ENCODE peak calls at places on chromosomes 16 and 17, in eight cellular contexts. A, Q, D, U, I, K, M and T are unnamed samples.

GRCh38 chr16:88066680-88067529 is 115.7 kb downstream of the BANP start:
- DNase-seq in A (no peak), Q (no peak), D (no peak), U (no peak), I (no peak), K (no peak), M (no peak), T (no peak)

GRCh38 chr17:9905902-9906301 is 831 bp upstream of the RCVRN start:
- DNase-seq in A (peak), Q (peak), D (no peak), U (peak), I (no peak), K (no peak), M (peak), T (peak)

GRCh38 chr16:70701036-70701435 is 15.2 kb upstream of the MTSS2 start:
- DNase-seq in A (no peak), Q (no peak), D (no peak), U (no peak), I (no peak), K (no peak), M (no peak), T (peak)

GRCh38 chr17:17297217-17297616 is 6.0 kb upstream of the NT5M start:
- DNase-seq in A (no peak), Q (no peak), D (no peak), U (no peak), I (peak), K (no peak), M (no peak), T (no peak)

GRCh38 chr17:6603746-6604325 is 36.7 kb downstream of the KIAA0753 start:
- DNase-seq in A (no peak), Q (no peak), D (peak), U (no peak), I (peak), K (no peak), M (no peak), T (no peak)

GRCh38 chr17:31431795-31432658 is 40.6 kb downstream of the RAB11FIP4 start:
- DNase-seq in A (no peak), Q (peak), D (no peak), U (peak), I (no peak), K (no peak), M (no peak), T (peak)

GRCh38 chr17:65181237-65182061 is 44.3 kb downstream of the RGS9 start:
- DNase-seq in A (no peak), Q (no peak), D (no peak), U (no peak), I (no peak), K (no peak), M (no peak), T (no peak)

GRCh38 chr17:72079700-72080099 is 41.1 kb upstream of the SOX9 start:
- DNase-seq in A (no peak), Q (no peak), D (peak), U (no peak), I (no peak), K (no peak), M (no peak), T (no peak)

GRCh38 chr17:77734371-77735050 is 224.0 kb upstream of the TNRC6C start:
- DNase-seq in A (peak), Q (peak), D (peak), U (no peak), I (peak), K (no peak), M (peak), T (peak)

GRCh38 chr17:78391843-78392242 is 13.4 kb downstream of the PGS1 start:
- DNase-seq in A (no peak), Q (no peak), D (peak), U (peak), I (peak), K (no peak), M (no peak), T (peak)

GRCh38 chr17:41785876-41786226 is 660 bp downstream of the JUP start:
- DNase-seq in A (no peak), Q (peak), D (no peak), U (peak), I (no peak), K (no peak), M (peak), T (peak)

GRCh38 chr16:84205976-84206691 is 15.2 kb downstream of the ADAD2 start:
- DNase-seq in A (no peak), Q (no peak), D (no peak), U (no peak), I (no peak), K (no peak), M (no peak), T (peak)

GRCh38 chr16:57358527-57359095 is at the start of gene CCL22:
- DNase-seq in A (no peak), Q (no peak), D (no peak), U (peak), I (no peak), K (no peak), M (no peak), T (peak)

GRCh38 chr17:51120357-51120738 is 320 bp downstream of the SPAG9 start:
- DNase-seq in A (peak), Q (no peak), D (peak), U (no peak), I (peak), K (no peak), M (no peak), T (peak)

GRCh38 chr17:2723997-2724782 is 12.6 kb upstream of the CLUH start:
- DNase-seq in A (peak), Q (peak), D (no peak), U (peak), I (no peak), K (peak), M (peak), T (peak)
- H2AFZ ChIP-seq in A (no peak), Q (no peak), D (no peak), U (no peak), I (peak), K (no peak), M (no peak), T (no peak)

DNA sequence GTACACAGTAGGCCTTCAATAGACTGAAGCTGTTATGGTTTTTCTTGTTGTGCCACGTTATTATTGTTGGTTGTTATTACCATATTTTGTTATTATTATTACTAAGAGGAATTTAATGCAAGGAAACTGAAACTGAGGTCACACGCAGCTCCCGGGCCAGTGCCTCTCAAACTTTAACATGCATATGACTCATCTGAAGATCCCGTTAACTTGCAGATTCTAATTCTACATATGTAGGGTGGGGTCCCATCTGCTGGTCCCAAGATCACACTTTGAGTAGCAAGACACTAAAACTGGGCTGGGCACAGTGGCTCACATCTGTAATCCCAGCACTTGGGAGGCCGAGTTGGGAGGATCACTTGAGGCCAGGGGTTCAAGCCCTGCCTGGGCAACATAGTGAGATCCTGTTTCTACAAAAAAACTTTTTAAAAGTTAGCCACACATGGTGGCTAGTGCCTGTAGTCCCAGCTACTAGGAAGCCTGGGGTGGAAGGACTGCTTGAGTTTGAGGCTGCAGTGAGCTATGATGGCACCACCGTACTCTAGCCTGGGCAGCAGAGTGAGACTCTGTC is 904 bp downstream of the ACSM5 start:
- DNase-seq in A (no peak), Q (no peak), D (no peak), U (no peak), I (no peak), K (no peak), M (no peak), T (no peak)
- H3K27ac ChIP-seq in A (no peak), Q (no peak), D (no peak), U (no peak), I (no peak), K (no peak), M (no peak), T (no peak)

GRCh38 chr17:59373879-59374495 is 42.5 kb downstream of the YPEL2 start:
- DNase-seq in A (no peak), Q (no peak), D (peak), U (no peak), I (peak), K (no peak), M (no peak), T (peak)
- H2AFZ ChIP-seq in A (no peak), Q (no peak), D (no peak), U (no peak), I (no peak), K (no peak), M (no peak), T (no peak)

DNA sequence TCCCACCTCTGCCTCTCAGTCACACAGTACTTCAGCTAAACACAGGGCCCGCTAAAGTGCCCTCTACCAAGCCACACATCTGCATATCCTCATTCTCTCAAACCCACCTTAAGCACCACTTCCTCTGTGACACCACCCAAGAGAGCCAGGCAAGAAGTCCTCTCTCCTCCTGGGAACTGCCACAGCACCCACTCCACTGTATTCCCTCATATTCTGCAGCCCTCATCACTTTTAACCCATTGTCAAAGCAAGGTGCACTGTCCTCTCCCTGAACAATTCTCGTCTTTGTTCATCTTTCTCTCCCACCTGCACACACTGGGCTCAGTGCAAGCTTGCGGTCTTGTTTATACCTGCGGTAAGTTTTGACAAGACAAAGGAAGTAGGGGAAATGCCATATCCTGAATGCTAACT is 13.6 kb downstream of the CHD9 start:
- DNase-seq in A (no peak), Q (no peak), D (no peak), U (no peak), I (no peak), K (no peak), M (no peak), T (no peak)
- H3K27ac ChIP-seq in A (no peak), Q (no peak), D (no peak), U (no peak), I (no peak), K (peak), M (no peak), T (no peak)

GRCh38 chr17:48231995-48232729 is 124.6 kb downstream of the SNX11 start:
- DNase-seq in A (no peak), Q (no peak), D (no peak), U (no peak), I (no peak), K (no peak), M (no peak), T (no peak)
- H2AFZ ChIP-seq in A (no peak), Q (no peak), D (no peak), U (no peak), I (no peak), K (no peak), M (no peak), T (no peak)

GRCh38 chr16:3754304-3754703 is 37.0 kb upstream of the TRAP1 start:
- DNase-seq in A (no peak), Q (no peak), D (no peak), U (no peak), I (peak), K (no peak), M (no peak), T (peak)
- H3K27ac ChIP-seq in A (no peak), Q (no peak), D (no peak), U (no peak), I (peak), K (no peak), M (peak), T (peak)

GRCh38 chr17:5508855-5509254 is 22.5 kb downstream of the MIS12 start:
- DNase-seq in A (no peak), Q (peak), D (no peak), U (no peak), I (peak), K (no peak), M (peak), T (peak)

GRCh38 chr17:5506307-5506706 is 19.9 kb downstream of the MIS12 start:
- DNase-seq in A (no peak), Q (no peak), D (no peak), U (no peak), I (no peak), K (no peak), M (no peak), T (no peak)

GRCh38 chr17:5510776-5511175 is 24.4 kb downstream of the MIS12 start:
- DNase-seq in A (no peak), Q (no peak), D (no peak), U (no peak), I (no peak), K (no peak), M (no peak), T (no peak)

GRCh38 chr17:5513610-5514009 is 27.2 kb downstream of the MIS12 start:
- DNase-seq in A (no peak), Q (no peak), D (no peak), U (no peak), I (no peak), K (no peak), M (peak), T (no peak)

GRCh38 chr17:5509482-5509881 is 23.1 kb downstream of the MIS12 start:
- DNase-seq in A (no peak), Q (no peak), D (peak), U (no peak), I (peak), K (no peak), M (no peak), T (no peak)
- H2AFZ ChIP-seq in A (no peak), Q (peak), D (no peak), U (no peak), I (peak), K (no peak), M (no peak), T (no peak)